ENCODE peak calls at places on chromosomes 3 and 15, in seven cellular contexts. L is testis, W is psoas muscle, X is PC-3, Y is A549, S is uterus, F is heart left ventricle. V is an unnamed sample.

GRCh38 chr3:141311170-141311495 is 57.2 kb upstream of the ZBTB38 start:
- DNase-seq in L (peak; percentile 22), W (no peak), X (no peak), Y (no peak), S (no peak), F (no peak), V (no peak)

GRCh38 chr3:48716508-48716981 is 476 bp downstream of the IP6K2 start:
- DNase-seq in L (peak; percentile 48), W (no peak), X (no peak), Y (no peak), S (no peak), F (no peak), V (no peak)

GRCh38 chr3:179000144-179000543 is 71.5 kb downstream of the ZMAT3 start:
- DNase-seq in L (no peak), W (no peak), X (peak; percentile 54), Y (no peak), S (no peak), F (no peak), V (no peak)

GRCh38 chr3:57758686-57759085 is 2.6 kb downstream of the SLMAP start:
- DNase-seq in L (no peak), W (no peak), X (peak; percentile 50), Y (no peak), S (no peak), F (no peak), V (no peak)

GRCh38 chr3:5294360-5294759 is 106.9 kb downstream of the EDEM1 start:
- DNase-seq in L (no peak), W (no peak), X (peak; percentile 28), Y (no peak), S (no peak), F (no peak), V (peak; percentile 99)

GRCh38 chr15:90232196-90232595 is 1.5 kb downstream of the CIB1 start:
- DNase-seq in L (no peak), W (no peak), X (peak; percentile 39), Y (no peak), S (no peak), F (no peak), V (no peak)

GRCh38 chr3:126061301-126062032 is 22.5 kb downstream of the SLC41A3 start:
- DNase-seq in L (no peak), W (no peak), X (no peak), Y (no peak), S (no peak), F (no peak), V (no peak)

GRCh38 chr3:195032955-195033354 is 238.0 kb downstream of the XXYLT1 start:
- DNase-seq in L (no peak), W (no peak), X (no peak), Y (no peak), S (no peak), F (no peak), V (no peak)

GRCh38 chr3:170256597-170256996 is 34.4 kb downstream of the PRKCI start:
- DNase-seq in L (no peak), W (no peak), X (no peak), Y (no peak), S (no peak), F (no peak), V (no peak)

GRCh38 chr3:47003461-47004368 is 24.2 kb downstream of the NBEAL2 start:
- DNase-seq in L (no peak), W (peak; percentile 9), X (no peak), Y (no peak), S (peak; percentile 18), F (no peak), V (no peak)

GRCh38 chr3:38739396-38739689 is 76.7 kb downstream of the SCN10A start:
- DNase-seq in L (no peak), W (no peak), X (no peak), Y (no peak), S (no peak), F (no peak), V (no peak)

GRCh38 chr15:52255008-52255407 is 40.6 kb downstream of the MYO5C start:
- DNase-seq in L (no peak), W (no peak), X (peak; percentile 49), Y (no peak), S (no peak), F (no peak), V (peak; percentile 57)

GRCh38 chr3:41489205-41489604 is 289.9 kb downstream of the CTNNB1 start:
- DNase-seq in L (no peak), W (no peak), X (no peak), Y (no peak), S (no peak), F (no peak), V (no peak)

GRCh38 chr15:78509726-78510312 is 2.4 kb downstream of the HYKK start:
- DNase-seq in L (no peak), W (no peak), X (no peak), Y (no peak), S (no peak), F (no peak), V (no peak)

GRCh38 chr15:71296032-71296686 is 180.9 kb downstream of the THSD4 start:
- DNase-seq in L (no peak), W (no peak), X (peak; percentile 94), Y (peak; percentile 94), S (no peak), F (no peak), V (peak; percentile 95)

GRCh38 chr3:120566243-120566980 is 29.7 kb upstream of the NDUFB4 start:
- DNase-seq in L (no peak), W (no peak), X (no peak), Y (no peak), S (no peak), F (no peak), V (no peak)

GRCh38 chr15:66038387-66039116 is 169.3 kb downstream of the RAB11A start:
- DNase-seq in L (no peak), W (no peak), X (no peak), Y (no peak), S (no peak), F (no peak), V (no peak)

GRCh38 chr3:184352149-184352785 is 9.1 kb downstream of the CLCN2 start:
- DNase-seq in L (no peak), W (no peak), X (no peak), Y (no peak), S (no peak), F (no peak), V (no peak)

GRCh38 chr15:75758071-75758872 is 45.6 kb upstream of the CSPG4 start:
- DNase-seq in L (peak; percentile 95), W (peak; percentile 88), X (peak; percentile 64), Y (peak; percentile 94), S (peak; percentile 92), F (peak; percentile 93), V (peak; percentile 31)

GRCh38 chr3:184884359-184885017 is 72.5 kb downstream of the VPS8 start:
- DNase-seq in L (no peak), W (no peak), X (no peak), Y (no peak), S (no peak), F (no peak), V (no peak)

GRCh38 chr3:182325213-182325941 is 467.9 kb upstream of the ATP11B start:
- DNase-seq in L (no peak), W (peak; percentile 8), X (peak; percentile 45), Y (no peak), S (no peak), F (no peak), V (peak; percentile 15)

GRCh38 chr15:83657549-83657948 is 3.6 kb downstream of the ADAMTSL3 start:
- DNase-seq in L (no peak), W (no peak), X (peak; percentile 35), Y (peak; percentile 21), S (no peak), F (no peak), V (no peak)

GRCh38 chr15:67784057-67784781 is 41.1 kb upstream of the SKOR1 start:
- DNase-seq in L (no peak), W (no peak), X (no peak), Y (no peak), S (no peak), F (no peak), V (no peak)

GRCh38 chr3:127799476-127800222 is 22.7 kb downstream of the MGLL start:
- DNase-seq in L (no peak), W (no peak), X (peak; percentile 89), Y (peak; percentile 67), S (no peak), F (no peak), V (peak; percentile 96)

GRCh38 chr3:161028485-161029018 is 76.6 kb downstream of the B3GALNT1 start:
- DNase-seq in L (no peak), W (no peak), X (peak; percentile 12), Y (no peak), S (no peak), F (no peak), V (no peak)

GRCh38 chr3:66406186-66406585 is 94.6 kb downstream of the LRIG1 start:
- DNase-seq in L (peak; percentile 49), W (no peak), X (no peak), Y (no peak), S (no peak), F (no peak), V (no peak)

GRCh38 chr3:59696783-59697182 is 647.0 kb upstream of the CFAP20DC start:
- DNase-seq in L (no peak), W (no peak), X (no peak), Y (no peak), S (no peak), F (no peak), V (no peak)
- TF ChIP-seq CTCF in L (no peak), W (no peak), X (no peak), Y (no peak), S (no peak), F (no peak), V (no peak)

GRCh38 chr3:8621872-8622271 is 22.7 kb downstream of the SSUH2 start:
- DNase-seq in L (no peak), W (no peak), X (peak; percentile 14), Y (no peak), S (peak; percentile 41), F (no peak), V (no peak)
- H3K27ac ChIP-seq in L (no peak overlapping the region), W (no peak overlapping the region), X (no peak overlapping the region), Y (no peak overlapping the region), S (no peak overlapping the region), F (no peak overlapping the region), V (no peak overlapping the region)

GRCh38 chr3:193870376-193871092 is 265.4 kb upstream of the HES1 start:
- DNase-seq in L (no peak), W (no peak), X (peak; percentile 48), Y (no peak), S (no peak), F (no peak), V (peak; percentile 73)

GRCh38 chr3:193868590-193868989 is 267.4 kb upstream of the HES1 start:
- DNase-seq in L (no peak), W (no peak), X (no peak), Y (no peak), S (no peak), F (no peak), V (no peak)

GRCh38 chr3:193872265-193872753 is 263.6 kb upstream of the HES1 start:
- DNase-seq in L (no peak), W (peak; percentile 32), X (peak; percentile 99), Y (peak; percentile 77), S (no peak), F (no peak), V (peak; percentile 99)

GRCh38 chr3:193869221-193870201 is 266.4 kb upstream of the HES1 start:
- DNase-seq in L (no peak), W (peak; percentile 46), X (peak; percentile 97), Y (peak; percentile 52), S (no peak), F (peak; percentile 74), V (peak; percentile 78)

GRCh38 chr3:193871093-193871485 is 264.9 kb upstream of the HES1 start:
- DNase-seq in L (no peak), W (no peak), X (no peak), Y (no peak), S (no peak), F (no peak), V (no peak)
- H3K4me1 ChIP-seq in L (peaks cover 5% of the 10 kb centered on the region), W (peaks cover 15% of the 10 kb centered on the region), X (peaks cover 49% of the 10 kb centered on the region), Y (peaks cover 59% of the 10 kb centered on the region), S (no peaks in the 10 kb centered on the region), F (peaks cover 12% of the 10 kb centered on the region), V (peaks cover 27% of the 10 kb centered on the region)

GRCh38 chr15:70182858-70183695 is 85.4 kb upstream of the TLE3 start:
- DNase-seq in L (no peak), W (no peak), X (peak; percentile 40), Y (peak; percentile 31), S (no peak), F (no peak), V (no peak)
- TF ChIP-seq CTCF in L (no peak), W (no peak), X (no peak), Y (peak; percentile 14), S (no peak), F (no peak), V (peak; percentile 16)

V was measured in foreskin keratinocyte.